ENCODE peak calls at places on chromosomes 11 and 22, in six cellular contexts. C is fibroblast of mammary gland, L is BJ, O is SK-N-SH, W is HepG2, P is upper lobe of right lung. A is an unnamed sample.

GRCh38 chr22:19082793-19083192 is 39.4 kb downstream of the DGCR2 start:
- DNase-seq in C (no peak), L (no peak), O (no peak), W (no peak), P (peak; percentile 26), A (no peak)

GRCh38 chr22:34800265-34800664 is 265.7 kb upstream of the ISX start:
- DNase-seq in C (no peak), L (peak; percentile 12), O (no peak), W (no peak), P (no peak), A (peak; percentile 64)

GRCh38 chr11:101912823-101913284 is 2.0 kb upstream of the CEP126 start:
- DNase-seq in C (peak; percentile 26), L (no peak), O (no peak), W (peak; percentile 45), P (no peak), A (peak; percentile 36)

GRCh38 chr11:911031-911889 is 650 bp upstream of the CHID1 start:
- DNase-seq in C (peak; percentile 77), L (no peak), O (no peak), W (no peak), P (peak; percentile 83), A (peak; percentile 73)

GRCh38 chr11:33875621-33876294 is 16.1 kb downstream of the LMO2 start:
- DNase-seq in C (no peak), L (no peak), O (no peak), W (no peak), P (no peak), A (no peak)

GRCh38 chr11:102279641-102280170 is 37.6 kb upstream of the BIRC3 start:
- DNase-seq in C (peak; percentile 68), L (no peak), O (no peak), W (peak; percentile 98), P (no peak), A (peak; percentile 78)

GRCh38 chr22:26476705-26477340 is 6.8 kb downstream of the HPS4 start:
- DNase-seq in C (no peak), L (no peak), O (no peak), W (peak; percentile 32), P (no peak), A (peak; percentile 73)

GRCh38 chr11:71096751-71097388 is 155.5 kb downstream of the SHANK2 start:
- DNase-seq in C (peak; percentile 14), L (no peak), O (no peak), W (no peak), P (no peak), A (peak; percentile 25)

GRCh38 chr11:13486926-13487660 is 8.7 kb downstream of the PTH start:
- DNase-seq in C (peak; percentile 9), L (no peak), O (no peak), W (peak; percentile 73), P (peak; percentile 86), A (no peak)

GRCh38 chr11:131924446-131925240 is 554.2 kb downstream of the NTM start:
- DNase-seq in C (peak; percentile 22), L (no peak), O (no peak), W (no peak), P (no peak), A (peak; percentile 76)

GRCh38 chr22:22786301-22787115 is 101.1 kb upstream of the IGLL5 start:
- DNase-seq in C (no peak), L (no peak), O (no peak), W (peak; percentile 20), P (no peak), A (no peak)

GRCh38 chr11:19380375-19380774 is 139.6 kb upstream of the E2F8 start:
- DNase-seq in C (peak; percentile 99), L (peak; percentile 63), O (no peak), W (no peak), P (no peak), A (peak; percentile 74)

GRCh38 chr11:9625158-9625557 is 38.7 kb upstream of the SWAP70 start:
- DNase-seq in C (peak; percentile 18), L (no peak), O (no peak), W (no peak), P (no peak), A (no peak)

GRCh38 chr22:38981005-38981658 is 1.0 kb upstream of the APOBEC3B start:
- DNase-seq in C (peak; percentile 5), L (no peak), O (no peak), W (peak; percentile 67), P (no peak), A (no peak)

GRCh38 chr11:68682531-68682931 is 1.8 kb upstream of the GAL start:
- DNase-seq in C (no peak), L (no peak), O (no peak), W (no peak), P (peak; percentile 51), A (no peak)

GRCh38 chr11:8219257-8220021 is 44.2 kb downstream of the LMO1 start:
- DNase-seq in C (peak; percentile 61), L (no peak), O (peak; percentile 80), W (peak; percentile 39), P (no peak), A (peak; percentile 58)

GRCh38 chr22:47929073-47929472 is 1166.6 kb downstream of the TBC1D22A start:
- DNase-seq in C (no peak), L (no peak), O (no peak), W (no peak), P (no peak), A (no peak)

GRCh38 chr11:74988541-74989268 is at the start of gene NEU3:
- DNase-seq in C (peak; percentile 65), L (peak; percentile 7), O (peak; percentile 89), W (peak; percentile 77), P (peak; percentile 90), A (peak; percentile 74)

DNA sequence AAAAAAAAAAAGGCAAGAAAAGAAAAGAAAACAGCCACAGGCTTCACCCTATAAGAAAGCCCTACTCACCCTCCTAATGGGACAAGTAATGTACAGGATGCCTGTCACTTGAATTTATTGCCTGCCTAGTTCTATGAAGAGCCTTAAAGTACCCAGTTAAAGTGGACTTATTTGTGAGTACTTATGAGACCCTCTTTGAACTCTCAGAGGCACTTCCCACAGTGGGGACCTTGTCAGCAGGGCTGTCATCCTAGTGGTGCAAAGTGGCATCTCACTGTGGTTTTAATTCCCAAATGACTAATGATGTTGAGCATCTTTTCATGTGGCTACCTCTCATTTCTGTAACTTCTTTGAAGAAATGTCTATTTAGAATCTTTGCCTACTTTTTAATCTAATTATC is 41.8 kb upstream of the BARX2 start:
- DNase-seq in C (no peak), L (no peak), O (no peak), W (no peak), P (no peak), A (no peak)
- TF ChIP-seq CTCF in C (no peak), L (peak; percentile 11), O (no peak), W (no peak), P (no peak), A (peak; percentile 20)

GRCh38 chr11:47407746-47408590 is at the start of gene SLC39A13:
- DNase-seq in C (peak; percentile 95), L (peak; percentile 75), O (peak; percentile 99), W (peak; percentile 86), P (peak; percentile 97), A (peak; percentile 97)
- H3K4me3 ChIP-seq in C (peak within 1 kb of the TSS; percentile 97), L (peak within 1 kb of the TSS; percentile 95), O (peak within 1 kb of the TSS; percentile 99), W (peak within 1 kb of the TSS; percentile 91), P (peak within 1 kb of the TSS; percentile 77), A (peak within 1 kb of the TSS; percentile 82)

GRCh38 chr11:122108192-122108799 is 7.7 kb downstream of the BLID start:
- DNase-seq in C (peak; percentile 83), L (no peak), O (no peak), W (peak; percentile 29), P (no peak), A (peak; percentile 60)
- TF ChIP-seq CTCF in C (peak; percentile 95), L (peak; percentile 58), O (peak; percentile 85), W (peak; percentile 47), P (peak; percentile 63), A (peak; percentile 78)

DNA sequence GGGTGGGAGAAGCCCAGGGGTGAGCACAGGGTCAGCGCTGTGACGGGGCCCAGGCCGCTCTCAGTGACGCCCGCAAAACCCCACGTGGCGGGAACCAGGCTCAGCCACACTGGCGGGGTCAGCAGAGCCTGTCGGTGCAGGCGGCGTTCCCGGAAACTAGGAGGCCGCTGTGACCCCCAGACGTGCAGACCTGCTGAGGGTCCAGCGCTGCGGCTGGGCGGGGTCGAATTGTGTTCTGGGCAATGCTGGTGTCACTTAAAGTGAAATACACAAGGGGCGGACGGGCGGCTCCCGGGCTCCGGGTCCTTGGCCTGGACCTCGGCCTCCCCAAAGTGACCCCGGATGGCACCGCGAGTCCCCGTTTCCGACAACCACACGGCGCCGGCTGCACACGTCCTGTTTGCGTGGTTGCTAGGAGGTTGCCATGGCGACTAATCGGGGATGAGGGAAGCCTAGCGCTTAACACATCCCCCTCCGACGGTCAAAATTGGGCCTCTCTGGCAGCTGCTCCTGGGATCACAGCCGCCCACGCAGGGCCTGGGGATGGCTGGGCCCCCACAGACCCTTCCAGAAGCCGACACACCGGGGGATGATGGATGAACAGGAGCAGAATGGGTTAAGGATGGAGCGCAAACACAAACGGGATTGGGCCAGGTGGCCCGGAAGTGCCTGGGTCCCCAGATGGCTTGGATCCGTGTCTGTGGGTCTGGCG is 81.7 kb upstream of the PRR5 start:
- DNase-seq in C (peak; percentile 55), L (no peak), O (peak; percentile 75), W (peak; percentile 49), P (no peak), A (peak; percentile 54)
- H3K4me3 ChIP-seq in C (no peak overlapping the region), L (no peak overlapping the region), O (no peak overlapping the region), W (peak overlapping the region; percentile 15), P (no peak overlapping the region), A (no peak overlapping the region)